ENCODE peak calls at places on chromosomes 3 and 15, in six cellular contexts. One of them, this sample, is unnamed.

GRCh38 chr15:76714950-76715349 is 190.2 kb downstream of the SCAPER start:
- DNase-seq in ecto neural progenitor cell: no peak
- DNase-seq in GM13976: no peak
- DNase-seq in T follicular helper cell: no peak
- DNase-seq in ELR: no peak
- DNase-seq in EL: no peak
- DNase-seq in this sample: no peak

GRCh38 chr3:93988283-93988682 is 8.3 kb downstream of the ARL13B start:
- DNase-seq in ecto neural progenitor cell: no peak
- DNase-seq in GM13976: no peak
- DNase-seq in T follicular helper cell: no peak
- DNase-seq in ELR: no peak
- DNase-seq in EL: peak; percentile 4
- DNase-seq in this sample: no peak

GRCh38 chr3:17825298-17825697 is 82.9 kb upstream of the TBC1D5 start:
- DNase-seq in ecto neural progenitor cell: no peak
- DNase-seq in GM13976: no peak
- DNase-seq in T follicular helper cell: no peak
- DNase-seq in ELR: no peak
- DNase-seq in EL: no peak
- DNase-seq in this sample: no peak

GRCh38 chr3:162332344-162332743 is 835.7 kb downstream of the OTOL1 start:
- DNase-seq in ecto neural progenitor cell: no peak
- DNase-seq in GM13976: no peak
- DNase-seq in T follicular helper cell: no peak
- DNase-seq in ELR: no peak
- DNase-seq in EL: no peak
- DNase-seq in this sample: no peak

GRCh38 chr3:58526124-58526957 is 10.6 kb downstream of the ACOX2 start:
- DNase-seq in ecto neural progenitor cell: no peak
- DNase-seq in GM13976: no peak
- DNase-seq in T follicular helper cell: no peak
- DNase-seq in ELR: peak; percentile 96
- DNase-seq in EL: peak; percentile 90
- DNase-seq in this sample: peak; percentile 97

GRCh38 chr3:86826292-86826691 is 164.7 kb downstream of the VGLL3 start:
- DNase-seq in ecto neural progenitor cell: no peak
- DNase-seq in GM13976: no peak
- DNase-seq in T follicular helper cell: no peak
- DNase-seq in ELR: no peak
- DNase-seq in EL: no peak
- DNase-seq in this sample: no peak

GRCh38 chr15:27499191-27499590 is 528.2 kb downstream of the GABRG3 start:
- DNase-seq in ecto neural progenitor cell: no peak
- DNase-seq in GM13976: no peak
- DNase-seq in T follicular helper cell: no peak
- DNase-seq in ELR: no peak
- DNase-seq in EL: no peak
- DNase-seq in this sample: no peak

GRCh38 chr15:65399001-65399706 is 21.4 kb upstream of the IGDCC3 start:
- DNase-seq in ecto neural progenitor cell: no peak
- DNase-seq in GM13976: no peak
- DNase-seq in T follicular helper cell: no peak
- DNase-seq in ELR: no peak
- DNase-seq in EL: no peak
- DNase-seq in this sample: no peak

GRCh38 chr15:59549826-59550225 is 61.8 kb upstream of the GCNT3 start:
- DNase-seq in ecto neural progenitor cell: no peak
- DNase-seq in GM13976: no peak
- DNase-seq in T follicular helper cell: no peak
- DNase-seq in ELR: no peak
- DNase-seq in EL: no peak
- DNase-seq in this sample: no peak

GRCh38 chr3:18087963-18088362 is 337.2 kb downstream of the SATB1 start:
- DNase-seq in ecto neural progenitor cell: no peak
- DNase-seq in GM13976: no peak
- DNase-seq in T follicular helper cell: no peak
- DNase-seq in ELR: no peak
- DNase-seq in EL: no peak
- DNase-seq in this sample: no peak

GRCh38 chr3:70090322-70090913 is 90.9 kb downstream of the SAMMSON start:
- DNase-seq in ecto neural progenitor cell: no peak
- DNase-seq in GM13976: peak; percentile 25
- DNase-seq in T follicular helper cell: no peak
- DNase-seq in ELR: peak; percentile 32
- DNase-seq in EL: peak; percentile 5
- DNase-seq in this sample: peak; percentile 76

GRCh38 chr3:185400340-185400667 is 37.4 kb downstream of the MAP3K13 start:
- DNase-seq in ecto neural progenitor cell: no peak
- DNase-seq in GM13976: no peak
- DNase-seq in T follicular helper cell: no peak
- DNase-seq in ELR: peak; percentile 62
- DNase-seq in EL: peak; percentile 14
- DNase-seq in this sample: no peak

GRCh38 chr15:67003586-67003985 is 61.8 kb upstream of the SMAD3 start:
- DNase-seq in ecto neural progenitor cell: no peak
- DNase-seq in GM13976: no peak
- DNase-seq in T follicular helper cell: no peak
- DNase-seq in ELR: peak; percentile 71
- DNase-seq in EL: peak; percentile 60
- DNase-seq in this sample: peak; percentile 38

GRCh38 chr3:87350367-87351199 is 74.2 kb upstream of the POU1F1 start:
- DNase-seq in ecto neural progenitor cell: no peak
- DNase-seq in GM13976: peak; percentile 59
- DNase-seq in T follicular helper cell: no peak
- DNase-seq in ELR: peak; percentile 75
- DNase-seq in EL: peak; percentile 54
- DNase-seq in this sample: peak; percentile 69

This sample was measured in COLO829.